ENCODE peak calls at places on chromosomes 1 and 21, in nine cellular contexts. B, F, Z, K, O, H, R, Q and X are unnamed samples.

GRCh38 chr1:43554444-43554992 is 23.8 kb downstream of the PTPRF start:
- DNase-seq in H (peak), F (peak), Q (no peak), O (peak), K (no peak), R (no peak), Z (no peak), B (peak), X (peak)

GRCh38 chr21:39610705-39611104 is 2.0 kb upstream of the B3GALT5 start:
- DNase-seq in Z (no peak), H (no peak), F (peak), R (no peak), B (no peak), O (peak), K (no peak), Q (no peak), X (no peak)

GRCh38 chr1:88983791-88984552 is 8.5 kb downstream of the KYAT3 start:
- DNase-seq in R (peak), F (peak), H (peak), O (peak), K (peak), Q (no peak), B (peak), Z (peak), X (peak)

GRCh38 chr1:160371691-160372208 is 4.9 kb downstream of the NHLH1 start:
- DNase-seq in B (no peak), F (no peak), K (no peak), R (no peak), H (no peak), O (no peak), Q (no peak), Z (no peak), X (no peak)

GRCh38 chr1:178704833-178705232 is 20.2 kb upstream of the RALGPS2 start:
- DNase-seq in O (no peak), B (no peak), H (no peak), R (no peak), Q (no peak), Z (no peak), K (no peak), F (no peak), X (no peak)

GRCh38 chr1:180627411-180627810 is 4.4 kb upstream of the XPR1 start:
- DNase-seq in F (no peak), B (peak), R (no peak), O (peak), Z (no peak), K (no peak), H (no peak), Q (no peak), X (peak)

GRCh38 chr1:87956072-87956471 is 627.4 kb downstream of the LMO4 start:
- DNase-seq in Q (peak), B (peak), Z (peak), K (no peak), F (peak), R (no peak), H (peak), O (peak), X (peak)

GRCh38 chr1:203537806-203538464 is 44.0 kb downstream of the OPTC start:
- DNase-seq in Q (no peak), O (peak), H (peak), K (peak), R (no peak), F (no peak), Z (no peak), B (peak), X (peak)

GRCh38 chr1:220809187-220809550 is 22.5 kb downstream of the MTARC1 start:
- DNase-seq in F (no peak), K (no peak), R (no peak), H (no peak), Q (no peak), O (no peak), B (no peak), Z (no peak), X (no peak)

GRCh38 chr1:192225713-192226112 is 67.5 kb downstream of the RGS18 start:
- DNase-seq in K (no peak), Q (no peak), Z (peak), R (no peak), O (peak), H (peak), F (no peak), B (peak), X (peak)

GRCh38 chr1:25805863-25806225 is 5.9 kb downstream of the SELENON start:
- DNase-seq in R (no peak), Q (peak), F (no peak), H (no peak), B (peak), O (peak), K (no peak), Z (no peak), X (peak)

DNA sequence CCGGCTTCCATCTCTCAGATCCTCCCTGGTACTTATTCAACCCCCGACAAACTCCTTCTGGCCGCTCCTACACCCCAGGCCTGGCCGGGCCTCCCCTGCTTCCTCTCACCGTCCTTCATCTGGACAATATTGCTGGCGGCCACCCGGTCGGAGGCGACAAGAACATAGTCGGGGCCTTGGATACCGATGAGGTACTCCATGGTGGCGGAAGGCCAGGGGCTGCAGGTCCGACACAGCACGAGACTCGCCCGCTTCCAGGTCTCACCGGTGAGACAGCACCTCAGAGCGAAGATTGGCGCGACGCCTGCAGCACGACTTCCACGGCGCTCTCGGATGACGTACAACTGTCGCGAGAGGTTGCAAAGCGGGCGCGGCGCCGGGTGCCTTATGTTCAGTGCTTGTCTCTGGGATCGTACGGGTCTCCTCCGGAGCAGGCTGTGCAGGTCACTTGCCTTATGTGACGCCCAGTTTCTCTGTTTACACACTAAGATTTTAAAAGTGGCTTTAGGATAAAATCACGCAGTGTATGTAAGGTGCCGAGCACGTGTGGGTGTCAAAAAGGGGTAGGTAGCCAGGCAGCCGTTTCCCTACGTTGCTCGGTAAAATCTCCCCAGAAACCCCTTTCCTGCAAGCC is at the start of gene PSMB2:
- DNase-seq in F (peak), B (peak), H (peak), R (peak), Q (peak), K (peak), Z (peak), O (peak), X (peak)
- H3K4me3 ChIP-seq in F (peak), B (peak), H (peak), R (peak), Q (peak), K (peak), Z (peak), O (peak), X (peak)

DNA sequence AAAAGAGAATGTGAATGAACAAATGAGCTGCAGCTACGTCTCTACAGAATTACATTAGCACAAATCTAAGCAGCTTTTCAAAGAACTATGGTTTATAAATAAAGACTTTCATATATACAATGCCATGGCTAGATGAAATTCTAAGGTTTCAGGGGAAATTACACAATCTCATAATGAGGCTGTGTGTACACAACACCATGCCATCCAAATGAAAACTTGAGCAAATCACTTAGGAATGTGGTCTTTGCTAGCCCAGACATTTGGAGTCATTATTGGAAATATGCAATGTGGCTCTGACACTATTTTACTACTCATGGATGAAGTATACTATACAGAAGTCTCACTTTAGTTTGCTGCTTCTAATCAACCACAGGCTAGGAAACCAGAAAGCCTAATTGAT is 37.5 kb downstream of the SPAG17 start:
- DNase-seq in Z (no peak), B (peak), Q (no peak), K (no peak), H (peak), R (no peak), F (peak), O (peak), X (peak)
- H3K4me3 ChIP-seq in Z (no peak), B (no peak), Q (no peak), K (no peak), H (no peak), R (no peak), F (no peak), O (no peak), X (no peak)

GRCh38 chr1:38787041-38787440 is 72.5 kb downstream of the RRAGC start:
- DNase-seq in R (no peak), F (peak), H (no peak), O (no peak), Q (no peak), B (no peak), Z (no peak), K (no peak), X (no peak)
- H3K4me3 ChIP-seq in R (no peak), F (no peak), H (no peak), O (no peak), Q (no peak), B (no peak), Z (no peak), K (no peak), X (no peak)

DNA sequence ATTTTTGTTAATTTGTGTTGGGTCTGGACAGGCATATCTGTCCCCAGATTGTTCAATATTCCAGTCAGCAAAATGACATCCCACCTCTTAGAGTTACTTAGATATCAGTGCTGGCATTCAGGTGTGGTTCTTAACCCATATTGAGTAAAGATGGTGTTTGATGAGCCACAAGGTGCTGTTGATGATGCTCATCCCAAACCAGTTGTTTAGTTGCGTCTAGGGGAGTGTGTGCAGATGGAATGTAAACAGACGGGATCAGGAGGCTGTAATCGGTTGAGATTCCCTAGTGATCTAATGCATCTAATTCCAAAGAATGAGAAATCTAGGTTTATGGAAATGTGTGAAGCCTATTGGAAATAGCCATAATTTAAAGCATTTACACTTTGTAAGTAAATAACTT is 1.1 kb downstream of the HOOK1 start:
- DNase-seq in B (no peak), R (no peak), H (no peak), O (no peak), K (no peak), F (no peak), Z (no peak), Q (no peak), X (no peak)
- H3K4me3 ChIP-seq in B (no peak), R (no peak), H (no peak), O (no peak), K (peak), F (no peak), Z (no peak), Q (no peak), X (no peak)

GRCh38 chr1:29256979-29257804 is 20.9 kb downstream of the PTPRU start:
- DNase-seq in F (peak), H (peak), R (no peak), Z (no peak), K (no peak), B (peak), O (peak), Q (no peak), X (peak)
- H3K4me3 ChIP-seq in F (no peak), H (no peak), R (no peak), Z (no peak), K (no peak), B (no peak), O (no peak), Q (no peak), X (no peak)

DNA sequence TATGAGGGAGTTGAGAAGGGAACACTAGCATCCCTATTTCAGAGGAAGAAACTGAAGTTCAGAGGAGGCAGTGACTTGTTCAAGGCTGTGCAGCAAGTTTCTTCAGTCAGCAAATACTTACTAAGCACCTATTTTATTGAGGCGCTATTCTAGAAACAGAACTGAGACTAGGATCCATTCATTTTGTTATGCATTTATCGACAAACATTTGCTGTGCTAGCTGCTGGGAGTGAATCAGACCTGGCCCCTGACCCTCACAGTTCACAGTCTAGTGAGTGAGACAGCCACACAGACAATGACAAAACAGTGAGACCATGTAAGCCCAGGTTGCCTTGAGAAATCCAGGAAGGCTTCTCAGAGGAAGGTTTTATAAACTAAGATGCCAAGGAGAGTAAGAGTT is 28.2 kb downstream of the TRIM62 start:
- DNase-seq in Q (no peak), B (no peak), K (no peak), Z (no peak), O (no peak), R (no peak), F (no peak), H (peak), X (no peak)
- H3K4me3 ChIP-seq in Q (no peak), B (no peak), K (no peak), Z (no peak), O (no peak), R (no peak), F (no peak), H (no peak), X (no peak)

DNA sequence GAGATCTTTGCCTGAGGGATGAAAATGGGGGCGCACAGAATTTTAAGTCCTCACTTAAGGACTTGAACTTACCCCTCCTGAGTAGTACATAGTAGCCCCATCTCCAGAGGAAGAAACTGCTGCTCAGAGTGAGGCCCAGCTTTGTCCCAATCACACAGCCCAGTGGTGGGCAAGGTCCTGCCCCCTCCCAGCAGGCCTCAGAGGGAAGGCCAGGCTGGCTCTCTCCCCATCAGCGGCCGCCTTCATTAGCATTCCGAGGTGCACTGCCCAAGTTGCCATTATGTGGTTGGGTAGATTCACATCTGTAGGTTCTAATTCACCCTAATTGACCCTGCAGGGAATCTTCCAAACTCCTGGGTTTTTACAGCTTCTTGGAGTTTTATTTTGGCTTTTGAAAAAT is 59.1 kb downstream of the FOXO6 start:
- DNase-seq in K (no peak), Z (no peak), Q (no peak), O (no peak), R (no peak), H (no peak), F (no peak), B (no peak), X (no peak)
- H3K4me3 ChIP-seq in K (no peak), Z (no peak), Q (no peak), O (no peak), R (no peak), H (no peak), F (no peak), B (no peak), X (no peak)